ENCODE peak calls at places on chromosomes 4 and X, in six cellular contexts. One of them, this sample, is unnamed.

GRCh38 chrX:74525116-74525515 is 89.3 kb downstream of the RLIM start:
- DNase-seq in upper lobe of right lung: no peak
- DNase-seq in activated CD4-positive, alpha-beta T cell treated with anti-CD3 and anti-CD28 coated beads, Interleukin-2, amount 50 U/mL, for 4 hours: no peak
- DNase-seq in stimulated activated CD4-positive, alpha-beta T cell treated with anti-CD3 and anti-CD28 coated beads, Interleukin-2, amount 100 ng/mL, for 48 hours: no peak
- DNase-seq in testis: no peak
- DNase-seq in HCEC 1CT: no peak
- DNase-seq in this sample: peak; percentile 43

GRCh38 chrX:44063611-44064010 is 90.4 kb upstream of the NDP start:
- DNase-seq in upper lobe of right lung: no peak
- DNase-seq in HCEC 1CT: no peak
- DNase-seq in stimulated activated CD4-positive, alpha-beta T cell treated with anti-CD3 and anti-CD28 coated beads, Interleukin-2, amount 100 ng/mL, for 48 hours: no peak
- DNase-seq in activated CD4-positive, alpha-beta T cell treated with anti-CD3 and anti-CD28 coated beads, Interleukin-2, amount 50 U/mL, for 4 hours: no peak
- DNase-seq in testis: no peak
- DNase-seq in this sample: no peak

GRCh38 chrX:107619836-107620235 is 8.5 kb upstream of the PRPS1 start:
- DNase-seq in HCEC 1CT: no peak
- DNase-seq in stimulated activated CD4-positive, alpha-beta T cell treated with anti-CD3 and anti-CD28 coated beads, Interleukin-2, amount 100 ng/mL, for 48 hours: no peak
- DNase-seq in upper lobe of right lung: no peak
- DNase-seq in testis: no peak
- DNase-seq in activated CD4-positive, alpha-beta T cell treated with anti-CD3 and anti-CD28 coated beads, Interleukin-2, amount 50 U/mL, for 4 hours: no peak
- DNase-seq in this sample: no peak

GRCh38 chr4:6175426-6175825 is 24.9 kb downstream of the JAKMIP1 start:
- DNase-seq in stimulated activated CD4-positive, alpha-beta T cell treated with anti-CD3 and anti-CD28 coated beads, Interleukin-2, amount 100 ng/mL, for 48 hours: no peak
- DNase-seq in activated CD4-positive, alpha-beta T cell treated with anti-CD3 and anti-CD28 coated beads, Interleukin-2, amount 50 U/mL, for 4 hours: no peak
- DNase-seq in HCEC 1CT: no peak
- DNase-seq in testis: no peak
- DNase-seq in upper lobe of right lung: no peak
- DNase-seq in this sample: no peak

GRCh38 chr4:169337510-169337909 is 66.8 kb upstream of the SH3RF1 start:
- DNase-seq in HCEC 1CT: peak; percentile 82
- DNase-seq in activated CD4-positive, alpha-beta T cell treated with anti-CD3 and anti-CD28 coated beads, Interleukin-2, amount 50 U/mL, for 4 hours: no peak
- DNase-seq in stimulated activated CD4-positive, alpha-beta T cell treated with anti-CD3 and anti-CD28 coated beads, Interleukin-2, amount 100 ng/mL, for 48 hours: no peak
- DNase-seq in testis: no peak
- DNase-seq in upper lobe of right lung: no peak
- DNase-seq in this sample: peak; percentile 88

GRCh38 chr4:114015444-114015899 is 36.0 kb upstream of the ARSJ start:
- DNase-seq in HCEC 1CT: peak; percentile 97
- DNase-seq in testis: no peak
- DNase-seq in activated CD4-positive, alpha-beta T cell treated with anti-CD3 and anti-CD28 coated beads, Interleukin-2, amount 50 U/mL, for 4 hours: no peak
- DNase-seq in stimulated activated CD4-positive, alpha-beta T cell treated with anti-CD3 and anti-CD28 coated beads, Interleukin-2, amount 100 ng/mL, for 48 hours: no peak
- DNase-seq in upper lobe of right lung: no peak
- DNase-seq in this sample: peak; percentile 90

GRCh38 chr4:36213956-36214355 is 30.4 kb downstream of the ARAP2 start:
- DNase-seq in HCEC 1CT: no peak
- DNase-seq in testis: no peak
- DNase-seq in activated CD4-positive, alpha-beta T cell treated with anti-CD3 and anti-CD28 coated beads, Interleukin-2, amount 50 U/mL, for 4 hours: no peak
- DNase-seq in upper lobe of right lung: no peak
- DNase-seq in stimulated activated CD4-positive, alpha-beta T cell treated with anti-CD3 and anti-CD28 coated beads, Interleukin-2, amount 100 ng/mL, for 48 hours: no peak
- DNase-seq in this sample: no peak

GRCh38 chrX:115913575-115913974 is 257.0 kb upstream of the AGTR2 start:
- DNase-seq in testis: no peak
- DNase-seq in upper lobe of right lung: no peak
- DNase-seq in activated CD4-positive, alpha-beta T cell treated with anti-CD3 and anti-CD28 coated beads, Interleukin-2, amount 50 U/mL, for 4 hours: no peak
- DNase-seq in stimulated activated CD4-positive, alpha-beta T cell treated with anti-CD3 and anti-CD28 coated beads, Interleukin-2, amount 100 ng/mL, for 48 hours: no peak
- DNase-seq in HCEC 1CT: no peak
- DNase-seq in this sample: no peak

GRCh38 chr4:122456228-122457106 is at the start of gene IL2:
- DNase-seq in testis: no peak
- DNase-seq in upper lobe of right lung: no peak
- DNase-seq in activated CD4-positive, alpha-beta T cell treated with anti-CD3 and anti-CD28 coated beads, Interleukin-2, amount 50 U/mL, for 4 hours: no peak
- DNase-seq in stimulated activated CD4-positive, alpha-beta T cell treated with anti-CD3 and anti-CD28 coated beads, Interleukin-2, amount 100 ng/mL, for 48 hours: no peak
- DNase-seq in HCEC 1CT: no peak
- DNase-seq in this sample: no peak

GRCh38 chrX:43880439-43880838 is 1.8 kb downstream of the MAOB start:
- DNase-seq in testis: no peak
- DNase-seq in upper lobe of right lung: no peak
- DNase-seq in activated CD4-positive, alpha-beta T cell treated with anti-CD3 and anti-CD28 coated beads, Interleukin-2, amount 50 U/mL, for 4 hours: no peak
- DNase-seq in stimulated activated CD4-positive, alpha-beta T cell treated with anti-CD3 and anti-CD28 coated beads, Interleukin-2, amount 100 ng/mL, for 48 hours: no peak
- DNase-seq in HCEC 1CT: no peak
- DNase-seq in this sample: no peak

GRCh38 chr4:149987330-149987751 is 90.9 kb upstream of the DCLK2 start:
- DNase-seq in activated CD4-positive, alpha-beta T cell treated with anti-CD3 and anti-CD28 coated beads, Interleukin-2, amount 50 U/mL, for 4 hours: no peak
- DNase-seq in upper lobe of right lung: no peak
- DNase-seq in HCEC 1CT: no peak
- DNase-seq in testis: no peak
- DNase-seq in stimulated activated CD4-positive, alpha-beta T cell treated with anti-CD3 and anti-CD28 coated beads, Interleukin-2, amount 100 ng/mL, for 48 hours: no peak
- DNase-seq in this sample: peak; percentile 58

GRCh38 chr4:107826427-107826980 is 1.8 kb downstream of the SGMS2 start:
- DNase-seq in HCEC 1CT: no peak
- DNase-seq in upper lobe of right lung: no peak
- DNase-seq in stimulated activated CD4-positive, alpha-beta T cell treated with anti-CD3 and anti-CD28 coated beads, Interleukin-2, amount 100 ng/mL, for 48 hours: no peak
- DNase-seq in activated CD4-positive, alpha-beta T cell treated with anti-CD3 and anti-CD28 coated beads, Interleukin-2, amount 50 U/mL, for 4 hours: no peak
- DNase-seq in testis: no peak
- DNase-seq in this sample: no peak

GRCh38 chrX:82666355-82666754 is 841.7 kb upstream of the POU3F4 start:
- DNase-seq in activated CD4-positive, alpha-beta T cell treated with anti-CD3 and anti-CD28 coated beads, Interleukin-2, amount 50 U/mL, for 4 hours: no peak
- DNase-seq in HCEC 1CT: no peak
- DNase-seq in upper lobe of right lung: no peak
- DNase-seq in stimulated activated CD4-positive, alpha-beta T cell treated with anti-CD3 and anti-CD28 coated beads, Interleukin-2, amount 100 ng/mL, for 48 hours: no peak
- DNase-seq in testis: no peak
- DNase-seq in this sample: no peak

GRCh38 chr4:187965726-187966125 is 29.8 kb upstream of the ZFP42 start:
- DNase-seq in upper lobe of right lung: no peak
- DNase-seq in activated CD4-positive, alpha-beta T cell treated with anti-CD3 and anti-CD28 coated beads, Interleukin-2, amount 50 U/mL, for 4 hours: no peak
- DNase-seq in stimulated activated CD4-positive, alpha-beta T cell treated with anti-CD3 and anti-CD28 coated beads, Interleukin-2, amount 100 ng/mL, for 48 hours: no peak
- DNase-seq in testis: peak; percentile 69
- DNase-seq in HCEC 1CT: no peak
- DNase-seq in this sample: no peak

GRCh38 chrX:39903937-39904336 is 193.8 kb downstream of the BCOR start:
- DNase-seq in upper lobe of right lung: no peak
- DNase-seq in HCEC 1CT: peak; percentile 18
- DNase-seq in activated CD4-positive, alpha-beta T cell treated with anti-CD3 and anti-CD28 coated beads, Interleukin-2, amount 50 U/mL, for 4 hours: no peak
- DNase-seq in testis: no peak
- DNase-seq in stimulated activated CD4-positive, alpha-beta T cell treated with anti-CD3 and anti-CD28 coated beads, Interleukin-2, amount 100 ng/mL, for 48 hours: no peak
- DNase-seq in this sample: peak; percentile 50

GRCh38 chr4:6395466-6396228 is 76.8 kb downstream of the PPP2R2C start:
- DNase-seq in stimulated activated CD4-positive, alpha-beta T cell treated with anti-CD3 and anti-CD28 coated beads, Interleukin-2, amount 100 ng/mL, for 48 hours: no peak
- DNase-seq in testis: no peak
- DNase-seq in HCEC 1CT: no peak
- DNase-seq in activated CD4-positive, alpha-beta T cell treated with anti-CD3 and anti-CD28 coated beads, Interleukin-2, amount 50 U/mL, for 4 hours: no peak
- DNase-seq in upper lobe of right lung: no peak
- DNase-seq in this sample: no peak

GRCh38 chr4:19693949-19694597 is 557.6 kb upstream of the SLIT2 start:
- DNase-seq in stimulated activated CD4-positive, alpha-beta T cell treated with anti-CD3 and anti-CD28 coated beads, Interleukin-2, amount 100 ng/mL, for 48 hours: no peak
- DNase-seq in HCEC 1CT: no peak
- DNase-seq in upper lobe of right lung: no peak
- DNase-seq in testis: no peak
- DNase-seq in activated CD4-positive, alpha-beta T cell treated with anti-CD3 and anti-CD28 coated beads, Interleukin-2, amount 50 U/mL, for 4 hours: no peak
- DNase-seq in this sample: no peak

GRCh38 chrX:118973389-118974087 is 880 bp upstream of the LONRF3 start:
- DNase-seq in activated CD4-positive, alpha-beta T cell treated with anti-CD3 and anti-CD28 coated beads, Interleukin-2, amount 50 U/mL, for 4 hours: no peak
- DNase-seq in HCEC 1CT: no peak
- DNase-seq in testis: no peak
- DNase-seq in stimulated activated CD4-positive, alpha-beta T cell treated with anti-CD3 and anti-CD28 coated beads, Interleukin-2, amount 100 ng/mL, for 48 hours: no peak
- DNase-seq in upper lobe of right lung: peak; percentile 62
- DNase-seq in this sample: no peak

GRCh38 chrX:155216940-155217450 is 735 bp downstream of the VBP1 start:
- DNase-seq in upper lobe of right lung: no peak
- DNase-seq in testis: peak; percentile 13
- DNase-seq in HCEC 1CT: no peak
- DNase-seq in activated CD4-positive, alpha-beta T cell treated with anti-CD3 and anti-CD28 coated beads, Interleukin-2, amount 50 U/mL, for 4 hours: no peak
- DNase-seq in stimulated activated CD4-positive, alpha-beta T cell treated with anti-CD3 and anti-CD28 coated beads, Interleukin-2, amount 100 ng/mL, for 48 hours: no peak
- DNase-seq in this sample: peak; percentile 0

GRCh38 chr4:140296335-140296753 is 77.1 kb upstream of the SCOC start:
- DNase-seq in activated CD4-positive, alpha-beta T cell treated with anti-CD3 and anti-CD28 coated beads, Interleukin-2, amount 50 U/mL, for 4 hours: no peak
- DNase-seq in testis: peak; percentile 72
- DNase-seq in HCEC 1CT: peak; percentile 67
- DNase-seq in upper lobe of right lung: no peak
- DNase-seq in stimulated activated CD4-positive, alpha-beta T cell treated with anti-CD3 and anti-CD28 coated beads, Interleukin-2, amount 100 ng/mL, for 48 hours: no peak
- DNase-seq in this sample: peak; percentile 95

GRCh38 chr4:78136109-78137081 is 79.3 kb downstream of the FRAS1 start:
- DNase-seq in stimulated activated CD4-positive, alpha-beta T cell treated with anti-CD3 and anti-CD28 coated beads, Interleukin-2, amount 100 ng/mL, for 48 hours: no peak
- DNase-seq in HCEC 1CT: no peak
- DNase-seq in upper lobe of right lung: no peak
- DNase-seq in activated CD4-positive, alpha-beta T cell treated with anti-CD3 and anti-CD28 coated beads, Interleukin-2, amount 50 U/mL, for 4 hours: no peak
- DNase-seq in testis: no peak
- DNase-seq in this sample: no peak

GRCh38 chr4:11821774-11822430 is 393.2 kb upstream of the HS3ST1 start:
- DNase-seq in testis: no peak
- DNase-seq in upper lobe of right lung: no peak
- DNase-seq in activated CD4-positive, alpha-beta T cell treated with anti-CD3 and anti-CD28 coated beads, Interleukin-2, amount 50 U/mL, for 4 hours: no peak
- DNase-seq in stimulated activated CD4-positive, alpha-beta T cell treated with anti-CD3 and anti-CD28 coated beads, Interleukin-2, amount 100 ng/mL, for 48 hours: no peak
- DNase-seq in HCEC 1CT: no peak
- DNase-seq in this sample: no peak

GRCh38 chr4:17939061-17939460 is 82.5 kb downstream of the LCORL start:
- DNase-seq in testis: no peak
- DNase-seq in upper lobe of right lung: no peak
- DNase-seq in activated CD4-positive, alpha-beta T cell treated with anti-CD3 and anti-CD28 coated beads, Interleukin-2, amount 50 U/mL, for 4 hours: no peak
- DNase-seq in HCEC 1CT: no peak
- DNase-seq in stimulated activated CD4-positive, alpha-beta T cell treated with anti-CD3 and anti-CD28 coated beads, Interleukin-2, amount 100 ng/mL, for 48 hours: no peak
- DNase-seq in this sample: no peak

GRCh38 chr4:6271701-6272465 is 2.2 kb downstream of the WFS1 start:
- DNase-seq in activated CD4-positive, alpha-beta T cell treated with anti-CD3 and anti-CD28 coated beads, Interleukin-2, amount 50 U/mL, for 4 hours: no peak
- DNase-seq in upper lobe of right lung: peak; percentile 88
- DNase-seq in HCEC 1CT: no peak
- DNase-seq in testis: peak; percentile 52
- DNase-seq in stimulated activated CD4-positive, alpha-beta T cell treated with anti-CD3 and anti-CD28 coated beads, Interleukin-2, amount 100 ng/mL, for 48 hours: no peak
- DNase-seq in this sample: no peak

GRCh38 chr4:65661469-65661868 is 8.8 kb downstream of the EPHA5 start:
- DNase-seq in stimulated activated CD4-positive, alpha-beta T cell treated with anti-CD3 and anti-CD28 coated beads, Interleukin-2, amount 100 ng/mL, for 48 hours: no peak
- DNase-seq in upper lobe of right lung: no peak
- DNase-seq in testis: no peak
- DNase-seq in HCEC 1CT: no peak
- DNase-seq in activated CD4-positive, alpha-beta T cell treated with anti-CD3 and anti-CD28 coated beads, Interleukin-2, amount 50 U/mL, for 4 hours: no peak
- DNase-seq in this sample: no peak

GRCh38 chrX:72240976-72241375 is 2.1 kb upstream of the ERCC6L start:
- DNase-seq in stimulated activated CD4-positive, alpha-beta T cell treated with anti-CD3 and anti-CD28 coated beads, Interleukin-2, amount 100 ng/mL, for 48 hours: no peak
- DNase-seq in HCEC 1CT: no peak
- DNase-seq in testis: no peak
- DNase-seq in upper lobe of right lung: no peak
- DNase-seq in activated CD4-positive, alpha-beta T cell treated with anti-CD3 and anti-CD28 coated beads, Interleukin-2, amount 50 U/mL, for 4 hours: no peak
- DNase-seq in this sample: no peak

GRCh38 chr4:145069361-145069760 is 28.6 kb downstream of the ANAPC10 start:
- DNase-seq in upper lobe of right lung: no peak
- DNase-seq in activated CD4-positive, alpha-beta T cell treated with anti-CD3 and anti-CD28 coated beads, Interleukin-2, amount 50 U/mL, for 4 hours: no peak
- DNase-seq in testis: no peak
- DNase-seq in stimulated activated CD4-positive, alpha-beta T cell treated with anti-CD3 and anti-CD28 coated beads, Interleukin-2, amount 100 ng/mL, for 48 hours: no peak
- DNase-seq in HCEC 1CT: peak; percentile 54
- DNase-seq in this sample: peak; percentile 31

This sample was measured in fibroblast of gingiva.